ENCODE peak calls at places on chromosomes 3 and 15, in six cellular contexts. U, E, H, Y, K and Z are unnamed samples.

GRCh38 chr3:79410617-79411016 is 357.2 kb downstream of the ROBO1 start:
- DNase-seq in U (no peak), E (no peak), H (no peak), Y (no peak), K (no peak), Z (no peak)

GRCh38 chr3:47877288-47877687 is 74.3 kb downstream of the DHX30 start:
- DNase-seq in U (peak; percentile 13), E (no peak), H (no peak), Y (no peak), K (no peak), Z (no peak)

GRCh38 chr15:48400086-48400485 is 68.9 kb downstream of the DUT start:
- DNase-seq in U (no peak), E (no peak), H (no peak), Y (no peak), K (no peak), Z (no peak)

GRCh38 chr3:36678216-36679013 is 85.9 kb downstream of the DCLK3 start:
- DNase-seq in U (peak; percentile 71), E (no peak), H (no peak), Y (no peak), K (no peak), Z (no peak)

GRCh38 chr3:43873723-43874122 is 183.0 kb downstream of the ABHD5 start:
- DNase-seq in U (no peak), E (no peak), H (no peak), Y (no peak), K (no peak), Z (no peak)

GRCh38 chr3:150145659-150146058 is 175.0 kb upstream of the PFN2 start:
- DNase-seq in U (peak; percentile 53), E (no peak), H (no peak), Y (no peak), K (no peak), Z (no peak)

GRCh38 chr15:60899322-60899966 is 329.7 kb downstream of the RORA start:
- DNase-seq in U (no peak), E (no peak), H (no peak), Y (no peak), K (no peak), Z (no peak)

GRCh38 chr3:33954956-33955355 is 156.5 kb downstream of the PDCD6IP start:
- DNase-seq in U (peak; percentile 19), E (peak; percentile 53), H (no peak), Y (no peak), K (no peak), Z (no peak)